ENCODE peak calls at places on chromosomes 6 and 20, in nine cellular contexts. H is WERI-Rb-1, L is mucosa of descending colon, V is lung, Q is lower lobe of right lung, T is heart right ventricle, D is brain microvascular endothelial cell, E is gastrocnemius medialis, B is BE2C. G is an unnamed sample. For H3K36me3, the result is how much of the 10 kb centered on the place peaks cover.

GRCh38 chr6:3908961-3909360 is 59.8 kb downstream of the FAM50B start:
- DNase-seq in H (no peak), L (no peak), V (no peak), Q (no peak), T (no peak), D (no peak), E (no peak), B (no peak), G (peak)

GRCh38 chr6:13470240-13471140 is 16.9 kb downstream of the GFOD1 start:
- DNase-seq in H (no peak), L (no peak), V (no peak), Q (no peak), T (no peak), D (no peak), E (no peak), B (peak), G (no peak)

GRCh38 chr6:35385457-35386202 is 43.3 kb downstream of the PPARD start:
- DNase-seq in H (peak), L (peak), V (no peak), Q (no peak), T (no peak), D (no peak), E (no peak), B (no peak), G (peak)

GRCh38 chr6:163866192-163866591 is 451.7 kb downstream of the QKI start:
- DNase-seq in H (no peak), L (no peak), V (no peak), Q (no peak), T (no peak), D (no peak), E (no peak), B (no peak), G (no peak)

GRCh38 chr6:91166271-91166670 is 579.4 kb upstream of the MAP3K7 start:
- DNase-seq in H (no peak), L (no peak), V (no peak), Q (no peak), T (no peak), D (no peak), E (no peak), B (no peak), G (no peak)

GRCh38 chr6:72621243-72622093 is at the start of gene KCNQ5:
- DNase-seq in H (peak), L (peak), V (peak), Q (peak), T (no peak), D (no peak), E (no peak), B (peak), G (peak)

GRCh38 chr6:50030777-50031562 is 9.2 kb upstream of the DEFB110 start:
- DNase-seq in H (peak), L (no peak), V (no peak), Q (no peak), T (no peak), D (no peak), E (no peak), B (peak), G (no peak)

GRCh38 chr6:149319413-149319812 is 1.9 kb downstream of the TAB2 start:
- DNase-seq in H (no peak), L (no peak), V (no peak), Q (no peak), T (no peak), D (no peak), E (no peak), B (no peak), G (no peak)

GRCh38 chr20:47205577-47206123 is 150.8 kb downstream of the ZMYND8 start:
- DNase-seq in H (peak), L (peak), V (peak), Q (peak), T (peak), D (peak), E (peak), B (peak), G (peak)

GRCh38 chr20:1971893-1972586 is 21.8 kb downstream of the PDYN start:
- DNase-seq in H (peak), L (no peak), V (no peak), Q (no peak), T (no peak), D (no peak), E (no peak), B (no peak), G (no peak)

GRCh38 chr20:13220857-13221297 is at the start of gene ISM1:
- DNase-seq in H (no peak), L (peak), V (no peak), Q (peak), T (peak), D (no peak), E (no peak), B (peak), G (peak)

GRCh38 chr6:111765681-111766523 is 107.3 kb downstream of the FYN start:
- DNase-seq in H (no peak), L (no peak), V (no peak), Q (no peak), T (no peak), D (no peak), E (no peak), B (no peak), G (no peak)

GRCh38 chr6:97175806-97176205 is 107.2 kb downstream of the MMS22L start:
- DNase-seq in H (no peak), L (no peak), V (peak), Q (no peak), T (no peak), D (no peak), E (no peak), B (no peak), G (no peak)

GRCh38 chr6:153231048-153231635 is 100.1 kb upstream of the RGS17 start:
- DNase-seq in H (peak), L (peak), V (peak), Q (peak), T (peak), D (peak), E (no peak), B (peak), G (peak)

GRCh38 chr6:148758492-148758891 is 11.7 kb downstream of the UST start:
- DNase-seq in H (no peak), L (no peak), V (peak), Q (no peak), T (no peak), D (no peak), E (no peak), B (no peak), G (no peak)

GRCh38 chr6:105781248-105781647 is 304.9 kb upstream of the PRDM1 start:
- DNase-seq in H (no peak), L (no peak), V (no peak), Q (no peak), T (no peak), D (no peak), E (no peak), B (no peak), G (no peak)

GRCh38 chr6:43927525-43928210 is 157.7 kb downstream of the VEGFA start:
- DNase-seq in H (no peak), L (peak), V (no peak), Q (peak), T (no peak), D (no peak), E (no peak), B (no peak), G (no peak)

GRCh38 chr20:10579942-10580341 is 93.9 kb downstream of the JAG1 start:
- DNase-seq in H (no peak), L (no peak), V (no peak), Q (no peak), T (no peak), D (no peak), E (no peak), B (no peak), G (no peak)

GRCh38 chr6:162541019-162541601 is 186.5 kb downstream of the PRKN start:
- DNase-seq in H (no peak), L (no peak), V (no peak), Q (no peak), T (no peak), D (no peak), E (no peak), B (no peak), G (no peak)

GRCh38 chr6:118744261-118744941 is 93.0 kb upstream of the CEP85L start:
- DNase-seq in H (no peak), L (no peak), V (no peak), Q (no peak), T (no peak), D (no peak), E (peak), B (no peak), G (peak)

GRCh38 chr6:32623693-32624092 is 13.5 kb upstream of the HLA-DQA1 start:
- DNase-seq in H (no peak), L (no peak), V (no peak), Q (no peak), T (no peak), D (no peak), E (no peak), B (no peak), G (no peak)

GRCh38 chr6:143581835-143582480 is 70.4 kb upstream of the FUCA2 start:
- DNase-seq in H (no peak), L (no peak), V (no peak), Q (no peak), T (no peak), D (peak), E (no peak), B (no peak), G (no peak)

GRCh38 chr20:21387528-21387927 is 9.8 kb downstream of the NKX2-4 start:
- DNase-seq in H (no peak), L (no peak), V (no peak), Q (no peak), T (no peak), D (no peak), E (no peak), B (no peak), G (no peak)
- H3K36me3 ChIP-seq in H (under half), L (under half), V (under half), Q (half or more), T (under half), D (under half), E (half or more), B (under half), G (under half)

DNA sequence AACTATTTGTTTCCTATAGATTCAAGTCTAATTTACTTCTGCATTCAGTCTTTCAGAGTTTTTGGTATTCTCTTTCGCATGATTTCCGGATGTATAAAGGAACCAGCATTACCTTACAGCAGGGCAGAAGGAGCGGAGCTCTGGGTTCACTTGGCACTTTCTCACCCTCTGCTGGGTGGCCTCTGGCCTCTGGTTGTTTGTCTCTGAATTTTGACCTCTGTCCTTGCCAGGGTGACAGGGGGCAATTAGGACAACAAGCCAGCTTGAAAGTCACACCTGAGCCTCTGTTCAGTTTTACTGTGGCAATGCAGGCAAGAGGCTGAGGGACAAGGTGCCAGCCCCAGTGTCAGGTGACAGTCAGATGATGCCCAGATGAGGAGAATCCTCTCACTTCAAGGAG is 69.4 kb upstream of the KIF25 start:
- DNase-seq in H (no peak), L (no peak), V (no peak), Q (no peak), T (no peak), D (no peak), E (no peak), B (no peak), G (no peak)
- H3K36me3 ChIP-seq in H (half or more), L (under half), V (under half), Q (half or more), T (under half), D (under half), E (under half), B (under half), G (under half)

GRCh38 chr6:7219310-7219709 is 93.7 kb downstream of the SSR1 start:
- DNase-seq in H (no peak), L (no peak), V (no peak), Q (no peak), T (peak), D (peak), E (no peak), B (no peak), G (no peak)

GRCh38 chr6:7215140-7215539 is 97.9 kb downstream of the SSR1 start:
- DNase-seq in H (no peak), L (no peak), V (no peak), Q (no peak), T (no peak), D (peak), E (peak), B (no peak), G (no peak)

GRCh38 chr6:7218586-7218985 is 94.4 kb downstream of the SSR1 start:
- DNase-seq in H (no peak), L (no peak), V (no peak), Q (no peak), T (no peak), D (no peak), E (no peak), B (no peak), G (no peak)

GRCh38 chr6:7215798-7216231 is 97.2 kb downstream of the SSR1 start:
- DNase-seq in H (no peak), L (no peak), V (no peak), Q (no peak), T (no peak), D (no peak), E (no peak), B (no peak), G (no peak)

DNA sequence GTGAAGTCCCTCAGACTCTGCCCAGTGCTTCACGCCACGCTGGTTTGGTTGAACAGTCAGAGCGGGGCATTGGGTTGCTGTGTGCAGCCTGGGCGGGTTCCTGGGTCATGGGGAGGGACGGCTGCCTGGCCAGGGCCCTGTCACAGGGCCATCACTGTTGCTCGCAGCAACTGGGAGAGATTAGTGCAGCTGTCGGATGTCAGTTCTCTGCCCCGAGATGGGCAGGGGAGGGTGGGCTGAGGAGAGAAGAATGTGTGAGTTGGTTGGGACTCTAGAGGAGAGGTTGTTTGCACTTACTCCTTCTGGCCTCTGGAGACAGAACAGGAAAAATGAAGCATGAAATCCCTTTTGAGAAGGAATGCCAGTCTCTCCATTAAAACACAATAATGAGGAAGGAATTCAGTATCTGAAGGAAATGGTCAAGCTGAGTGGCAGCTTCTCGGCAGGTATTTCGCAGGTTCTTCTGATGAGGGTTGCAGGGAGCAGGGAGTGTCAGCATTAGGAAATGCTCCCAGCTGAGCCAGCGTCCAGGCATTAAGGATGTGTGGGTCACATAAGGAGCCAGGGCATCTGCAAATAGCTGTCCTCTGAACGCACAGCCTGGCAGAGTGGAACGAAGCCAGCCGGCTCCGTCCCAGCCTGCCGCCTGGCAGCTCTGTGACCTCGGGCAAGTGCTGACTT is 95.9 kb downstream of the SSR1 start:
- DNase-seq in H (no peak), L (no peak), V (peak), Q (peak), T (peak), D (no peak), E (peak), B (no peak), G (peak)
- H3K36me3 ChIP-seq in H (half or more), L (under half), V (under half), Q (half or more), T (under half), D (under half), E (under half), B (under half), G (under half)

GRCh38 chr6:42653851-42654250 is 68.5 kb downstream of the PRPH2 start:
- DNase-seq in H (no peak), L (no peak), V (no peak), Q (no peak), T (no peak), D (no peak), E (no peak), B (no peak), G (no peak)
- H3K36me3 ChIP-seq in H (half or more), L (under half), V (under half), Q (half or more), T (under half), D (under half), E (half or more), B (under half), G (under half)

DNA sequence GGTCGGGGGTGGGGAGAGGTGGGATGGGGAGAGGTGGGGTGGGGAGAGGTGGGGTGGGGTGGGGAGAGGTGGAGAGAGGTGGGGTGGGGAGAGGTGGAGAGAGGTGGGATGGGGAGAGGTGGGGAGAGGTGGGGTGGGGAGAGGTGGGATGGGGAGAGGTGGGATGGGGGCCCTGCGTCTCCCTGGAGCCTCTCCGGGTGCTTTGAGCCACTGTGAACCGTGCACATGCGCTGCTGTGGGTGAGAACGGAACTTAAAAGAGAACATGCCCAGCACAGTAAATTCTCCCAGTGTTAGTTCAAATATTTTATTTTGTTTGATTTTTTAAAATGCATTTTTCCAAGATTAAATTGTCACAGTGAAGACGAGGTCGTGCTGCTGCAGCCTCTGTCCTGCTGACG is 16.7 kb downstream of the SS18L1 start:
- DNase-seq in H (no peak), L (no peak), V (no peak), Q (no peak), T (no peak), D (no peak), E (no peak), B (no peak), G (no peak)
- H3K36me3 ChIP-seq in H (half or more), L (under half), V (under half), Q (half or more), T (under half), D (under half), E (under half), B (half or more), G (under half)

GRCh38 chr20:41065716-41066115 is 37.1 kb downstream of the TOP1 start:
- DNase-seq in H (no peak), L (no peak), V (no peak), Q (no peak), T (no peak), D (no peak), E (no peak), B (no peak), G (no peak)
- H3K36me3 ChIP-seq in H (half or more), L (under half), V (under half), Q (under half), T (under half), D (under half), E (under half), B (half or more), G (under half)

GRCh38 chr6:53499094-53499493 is 45.8 kb downstream of the GCLC start:
- DNase-seq in H (no peak), L (no peak), V (no peak), Q (no peak), T (no peak), D (no peak), E (no peak), B (no peak), G (no peak)

GRCh38 chr6:53496797-53497196 is 48.1 kb downstream of the GCLC start:
- DNase-seq in H (no peak), L (no peak), V (no peak), Q (no peak), T (no peak), D (peak), E (no peak), B (no peak), G (no peak)

GRCh38 chr6:53497905-53498304 is 47.0 kb downstream of the GCLC start:
- DNase-seq in H (no peak), L (no peak), V (no peak), Q (no peak), T (no peak), D (no peak), E (no peak), B (no peak), G (no peak)

GRCh38 chr6:53503060-53503459 is 41.8 kb downstream of the GCLC start:
- DNase-seq in H (no peak), L (no peak), V (no peak), Q (no peak), T (no peak), D (no peak), E (no peak), B (no peak), G (no peak)

DNA sequence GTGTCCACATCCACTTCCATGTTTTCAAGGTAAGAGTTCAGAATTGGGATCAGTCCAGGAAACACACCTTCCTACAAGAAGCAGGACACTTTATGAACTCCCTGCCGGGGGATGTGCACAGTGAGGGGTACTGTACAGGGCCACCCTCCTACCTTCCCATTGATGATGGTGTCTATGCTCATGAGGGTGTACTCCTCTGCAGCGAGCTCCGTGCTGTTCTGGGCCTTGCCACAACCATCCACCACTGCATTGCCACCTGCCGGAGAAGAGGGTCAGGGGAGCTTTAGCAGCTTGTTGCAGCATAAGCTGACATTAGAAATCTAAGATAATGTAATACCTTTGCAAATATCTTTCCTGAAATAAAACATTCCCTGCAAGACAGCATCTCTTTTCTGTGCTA is 44.8 kb downstream of the GCLC start:
- DNase-seq in H (no peak), L (no peak), V (no peak), Q (no peak), T (no peak), D (no peak), E (no peak), B (no peak), G (no peak)
- H3K36me3 ChIP-seq in H (under half), L (under half), V (under half), Q (half or more), T (under half), D (under half), E (half or more), B (under half), G (half or more)

DNA sequence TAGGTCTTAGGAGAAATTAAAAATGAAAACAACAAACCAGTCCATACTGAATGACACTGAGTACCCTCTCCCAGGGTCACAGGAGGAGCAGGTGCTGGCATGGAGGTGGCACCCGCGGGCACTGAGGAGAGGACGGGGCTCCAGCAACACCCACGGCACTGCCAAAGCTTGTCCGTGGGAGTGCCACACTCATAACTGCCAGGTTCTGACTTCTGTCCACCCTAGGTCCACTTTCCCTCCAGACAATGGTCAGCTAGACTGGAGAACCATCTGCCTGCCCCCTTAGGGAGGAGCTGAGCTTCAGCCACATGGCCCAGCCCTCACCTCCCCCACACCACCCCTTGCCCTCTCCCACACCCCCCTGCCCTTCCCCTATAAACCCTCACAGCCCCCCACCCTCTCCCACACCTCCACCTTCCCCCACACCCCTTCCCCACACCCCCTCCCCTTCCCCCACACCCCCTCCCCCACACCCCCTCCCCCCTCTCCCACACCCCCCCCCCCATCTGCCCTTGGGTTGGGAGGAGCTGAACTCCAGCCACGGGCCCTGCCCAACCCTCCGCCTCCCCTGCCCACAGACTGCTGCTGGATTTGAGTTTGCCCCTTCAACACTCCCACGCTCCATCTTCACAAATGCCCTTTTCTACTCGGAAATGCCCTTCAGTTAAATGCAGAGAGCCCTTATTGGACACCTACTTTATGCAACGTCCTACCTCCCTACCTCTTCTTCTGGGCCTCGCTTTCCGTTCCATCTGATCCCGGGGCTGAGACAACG is 129.6 kb downstream of the TAF4 start:
- DNase-seq in H (peak), L (no peak), V (no peak), Q (peak), T (no peak), D (no peak), E (no peak), B (no peak), G (no peak)
- H3K36me3 ChIP-seq in H (under half), L (under half), V (under half), Q (under half), T (under half), D (under half), E (under half), B (under half), G (under half)

G was measured in psoas muscle.